ENCODE peak calls at places on chromosomes 11 and 22, in eight cellular contexts. I is hepatic stellate cell, J is fibroblast of pulmonary artery, X is GM13976, F is COLO829, Z is hepatocyte, M is NCI-H748 treated with DMSO at 0.1 percent for 48 hours, S is kidney epithelial cell. U is an unnamed sample.

GRCh38 chr11:29119691-29120328 is 897.0 kb downstream of the KCNA4 start:
- DNase-seq in I (peak; percentile 37), J (peak; percentile 87), X (no peak), F (peak; percentile 28), Z (peak; percentile 49), M (no peak), S (peak; percentile 44), U (no peak)

GRCh38 chr11:84316866-84317560 is 1030.8 kb upstream of the CCDC90B start:
- DNase-seq in I (no peak), J (peak; percentile 71), X (no peak), F (peak; percentile 13), Z (peak; percentile 44), M (no peak), S (peak; percentile 16), U (no peak)

GRCh38 chr11:85076535-85077330 is 550.4 kb downstream of the DLG2 start:
- DNase-seq in I (no peak), J (peak; percentile 2), X (no peak), F (no peak), Z (no peak), M (peak; percentile 68), S (no peak), U (no peak)

GRCh38 chr11:111846063-111846462 is 25.3 kb downstream of the ALG9 start:
- DNase-seq in I (no peak), J (peak; percentile 45), X (no peak), F (no peak), Z (no peak), M (no peak), S (no peak), U (no peak)

GRCh38 chr11:11960687-11961086 is 47.7 kb downstream of the DKK3 start:
- DNase-seq in I (no peak), J (peak; percentile 42), X (no peak), F (no peak), Z (no peak), M (no peak), S (no peak), U (peak; percentile 5)

GRCh38 chr22:50255607-50256006 is 4.5 kb upstream of the HDAC10 start:
- DNase-seq in I (no peak), J (no peak), X (no peak), F (no peak), Z (no peak), M (no peak), S (no peak), U (no peak)

GRCh38 chr22:24521791-24522245 is 26.7 kb downstream of the UPB1 start:
- DNase-seq in I (peak; percentile 51), J (peak; percentile 71), X (peak; percentile 68), F (peak; percentile 58), Z (peak; percentile 87), M (peak; percentile 79), S (peak; percentile 47), U (peak; percentile 75)

GRCh38 chr11:126799974-126800373 is 200.6 kb downstream of the KIRREL3 start:
- DNase-seq in I (peak; percentile 52), J (no peak), X (no peak), F (no peak), Z (no peak), M (no peak), S (no peak), U (no peak)

GRCh38 chr11:1193326-1194230 is 29.3 kb upstream of the MUC5B start:
- DNase-seq in I (no peak), J (no peak), X (no peak), F (no peak), Z (no peak), M (no peak), S (no peak), U (no peak)

GRCh38 chr11:72141066-72141465 is 5.5 kb downstream of the FOLR3 start:
- DNase-seq in I (peak; percentile 84), J (peak; percentile 70), X (no peak), F (peak; percentile 14), Z (no peak), M (no peak), S (peak; percentile 83), U (no peak)

GRCh38 chr11:129694538-129694937 is 121.1 kb upstream of the TMEM45B start:
- DNase-seq in I (no peak), J (no peak), X (no peak), F (no peak), Z (no peak), M (no peak), S (no peak), U (peak; percentile 11)

GRCh38 chr11:2777871-2778629 is 78.3 kb upstream of the KCNQ1OT1 start:
- DNase-seq in I (no peak), J (no peak), X (no peak), F (no peak), Z (no peak), M (no peak), S (no peak), U (no peak)

GRCh38 chr11:114846040-114846791 is 167.9 kb downstream of the NXPE2 start:
- DNase-seq in I (no peak), J (no peak), X (no peak), F (no peak), Z (peak; percentile 21), M (no peak), S (no peak), U (no peak)

GRCh38 chr11:69868003-69868865 is 49.0 kb upstream of the FGF3 start:
- DNase-seq in I (no peak), J (no peak), X (peak; percentile 22), F (no peak), Z (no peak), M (no peak), S (no peak), U (no peak)

GRCh38 chr22:49329636-49330035 is 498.0 kb downstream of the BRD1 start:
- DNase-seq in I (no peak), J (no peak), X (no peak), F (no peak), Z (no peak), M (no peak), S (no peak), U (no peak)